ENCODE peak calls at places on chromosomes 7 and 10, in four cellular contexts. G, F, J and Z are unnamed samples. For H3K4me1 and H3K9me3, the result is how much of the 10 kb centered on the place peaks cover.

GRCh38 chr7:139687980-139688632 is 89.7 kb downstream of the HIPK2 start:
- DNase-seq in G (no peak), F (no peak), J (no peak), Z (peak)

GRCh38 chr7:32069251-32069650 is 956 bp downstream of the PDE1C start:
- DNase-seq in J (no peak), F (no peak), G (no peak), Z (no peak)

GRCh38 chr10:104109908-104110662 is 11.9 kb upstream of the SFR1 start:
- DNase-seq in F (no peak), G (peak), J (no peak), Z (peak)

GRCh38 chr7:76512941-76513816 is 2.8 kb downstream of the UPK3B start:
- DNase-seq in J (peak), G (no peak), F (peak), Z (no peak)

GRCh38 chr7:2474813-2475677 is 1.2 kb downstream of the GRIFIN start:
- DNase-seq in F (peak), G (no peak), J (no peak), Z (no peak)

GRCh38 chr7:89049043-89049442 is 253.5 kb upstream of the TEX47 start:
- DNase-seq in F (no peak), G (no peak), J (no peak), Z (no peak)

GRCh38 chr7:135414850-135415439 is 95.0 kb downstream of the CNOT4 start:
- DNase-seq in F (peak), G (peak), J (peak), Z (peak)

GRCh38 chr10:87675396-87676376 is 16.0 kb downstream of the PAPSS2 start:
- DNase-seq in J (no peak), G (peak), F (no peak), Z (peak)

GRCh38 chr7:68399991-68400590 is 1198.2 kb upstream of the AUTS2 start:
- DNase-seq in J (no peak), G (no peak), F (no peak), Z (no peak)

GRCh38 chr7:18530224-18531179 is 35.0 kb downstream of the HDAC9 start:
- DNase-seq in G (peak), F (no peak), J (no peak), Z (no peak)

GRCh38 chr7:155776606-155777005 is 35.7 kb downstream of the SHH start:
- DNase-seq in G (no peak), F (no peak), J (no peak), Z (no peak)

GRCh38 chr10:93718937-93719725 is 16.7 kb upstream of the FRA10AC1 start:
- DNase-seq in F (no peak), G (no peak), J (no peak), Z (no peak)

GRCh38 chr10:42954776-42955492 is 121.9 kb upstream of the RET start:
- DNase-seq in F (no peak), G (no peak), J (peak), Z (no peak)

GRCh38 chr10:6207658-6208057 is 4.9 kb downstream of the PFKFB3 start:
- DNase-seq in J (no peak), F (no peak), G (no peak), Z (no peak)

GRCh38 chr10:45034301-45034700 is 33.6 kb downstream of the ZNF22 start:
- DNase-seq in F (no peak), G (no peak), J (no peak), Z (no peak)

GRCh38 chr7:99404235-99404976 is 4.0 kb downstream of the PDAP1 start:
- DNase-seq in F (no peak), J (no peak), G (no peak), Z (no peak)

GRCh38 chr7:142669074-142669654 is 80.1 kb upstream of the PRSS1 start:
- DNase-seq in J (no peak), G (peak), F (no peak), Z (peak)

GRCh38 chr7:47480576-47481538 is 101.1 kb downstream of the TNS3 start:
- DNase-seq in F (no peak), G (no peak), J (no peak), Z (no peak)

GRCh38 chr7:17521437-17521836 is 223.0 kb downstream of the AHR start:
- DNase-seq in G (peak), F (no peak), J (no peak), Z (no peak)

GRCh38 chr10:49254556-49255318 is 44.2 kb upstream of the C10orf71 start:
- DNase-seq in F (no peak), G (no peak), J (no peak), Z (peak)

GRCh38 chr10:86707505-86707904 is 39.2 kb downstream of the LDB3 start:
- DNase-seq in F (no peak), G (no peak), J (no peak), Z (no peak)

GRCh38 chr7:50655490-50655889 is 90.3 kb upstream of the DDC start:
- DNase-seq in F (no peak), J (no peak), G (no peak), Z (no peak)

GRCh38 chr7:50658696-50659095 is 93.5 kb upstream of the DDC start:
- DNase-seq in J (no peak), F (no peak), G (no peak), Z (no peak)

GRCh38 chr7:50656141-50656895 is 91.1 kb upstream of the DDC start:
- DNase-seq in F (no peak), G (no peak), J (no peak), Z (no peak)

GRCh38 chr7:50657912-50658311 is 92.7 kb upstream of the DDC start:
- DNase-seq in G (no peak), J (no peak), F (no peak), Z (no peak)

GRCh38 chr7:50657341-50657873 is 92.2 kb upstream of the DDC start:
- DNase-seq in J (peak), G (no peak), F (no peak), Z (no peak)
- H3K4me1 ChIP-seq in J (under half), G (under half), F (under half), Z (under half)

DNA sequence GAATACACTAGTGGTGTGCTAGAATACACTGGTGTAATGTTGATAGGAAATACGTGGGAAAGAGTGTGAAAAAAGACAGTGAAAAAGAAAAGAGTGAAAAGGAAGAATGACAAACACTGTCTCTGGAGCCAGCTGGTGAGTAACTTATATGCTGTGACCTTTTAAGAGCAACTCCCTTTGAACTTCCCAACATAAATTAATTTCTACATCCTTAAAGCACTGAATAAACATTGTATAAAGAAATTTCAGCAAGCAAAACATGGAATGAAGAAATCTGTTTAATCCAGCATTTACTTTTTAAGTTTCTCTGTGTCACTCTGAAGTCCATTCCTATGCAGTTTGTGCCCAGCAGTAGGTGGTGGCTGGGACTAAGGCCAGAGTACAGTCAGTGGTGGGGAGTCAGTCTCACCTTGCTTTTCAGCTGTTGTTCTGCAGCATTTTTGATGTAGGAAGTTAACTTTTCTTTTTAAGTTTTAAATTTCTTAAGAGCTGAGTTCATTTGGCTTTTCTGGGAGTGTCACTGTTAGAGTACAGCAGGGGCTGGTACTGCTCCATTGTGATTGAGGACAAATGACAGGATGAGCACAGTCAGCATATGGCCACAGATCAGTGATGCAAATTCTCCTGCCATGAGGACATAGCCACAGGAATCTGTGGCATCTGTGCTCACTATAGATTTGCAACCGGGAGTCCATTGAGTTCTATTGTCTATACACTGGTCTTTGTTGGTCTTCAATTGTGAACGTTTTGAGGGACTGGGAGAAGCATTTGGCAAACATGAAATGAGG is 321.8 kb downstream of the ZNF248 start:
- DNase-seq in F (no peak), G (no peak), J (no peak), Z (no peak)
- H3K9me3 ChIP-seq in F (under half), G (under half), J (under half), Z (under half)

GRCh38 chr7:6639032-6639431 is 1.9 kb downstream of the ZNF316 start:
- DNase-seq in G (no peak), J (no peak), F (no peak), Z (no peak)
- H3K4me1 ChIP-seq in G (under half), J (under half), F (under half), Z (under half)

GRCh38 chr7:158388928-158389327 is 198.7 kb downstream of the PTPRN2 start:
- DNase-seq in J (no peak), G (no peak), F (no peak), Z (no peak)

GRCh38 chr7:158386866-158387820 is 200.5 kb downstream of the PTPRN2 start:
- DNase-seq in J (no peak), G (no peak), F (no peak), Z (no peak)

GRCh38 chr7:158389514-158390425 is 197.9 kb downstream of the PTPRN2 start:
- DNase-seq in F (no peak), G (no peak), J (no peak), Z (no peak)

GRCh38 chr7:158386355-158386618 is 201.3 kb downstream of the PTPRN2 start:
- DNase-seq in G (no peak), J (no peak), F (no peak), Z (no peak)

DNA sequence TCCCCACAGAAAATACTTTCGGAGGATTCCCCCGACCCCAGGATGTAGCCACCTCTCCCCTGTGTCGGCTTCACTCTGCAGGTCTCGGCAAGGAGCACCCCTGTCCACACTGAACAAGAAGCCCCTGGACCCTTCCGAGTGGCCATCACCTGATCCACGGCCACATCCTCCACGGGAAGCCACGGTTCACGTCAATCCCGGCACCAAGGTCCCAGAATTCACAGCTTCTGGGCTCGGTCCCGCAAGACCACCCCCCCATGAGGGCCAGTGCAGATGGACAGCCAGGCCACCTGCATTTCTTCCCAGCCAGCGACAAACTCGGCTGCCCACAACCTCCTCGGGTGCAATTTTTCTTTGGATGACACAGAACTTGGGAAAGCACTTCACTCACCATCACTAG is 199.6 kb downstream of the PTPRN2 start:
- DNase-seq in J (no peak), G (no peak), F (no peak), Z (no peak)
- H3K9me3 ChIP-seq in J (under half), G (under half), F (under half), Z (under half)

DNA sequence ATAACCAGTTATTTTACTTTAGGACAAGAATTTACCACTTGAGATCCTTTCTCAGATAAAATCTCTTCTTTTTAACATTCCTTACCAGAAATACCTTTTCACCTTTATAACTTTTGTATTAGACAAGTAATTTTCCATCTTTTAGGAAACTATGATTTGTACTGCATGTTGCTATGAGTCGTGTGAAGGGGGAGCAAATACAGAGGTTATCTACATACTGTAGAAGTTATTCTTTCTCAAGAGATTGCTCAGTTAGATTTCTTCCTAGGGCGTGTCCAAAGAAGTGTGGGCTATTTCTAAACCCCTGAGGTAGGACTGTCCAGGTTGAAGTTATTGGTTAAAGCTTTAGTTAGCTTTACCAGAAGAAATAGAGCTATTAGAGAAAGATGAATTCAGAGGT is 30.2 kb upstream of the ARHGAP12 start:
- DNase-seq in G (no peak), F (no peak), J (no peak), Z (no peak)
- H3K4me1 ChIP-seq in G (under half), F (under half), J (under half), Z (under half)

GRCh38 chr7:52781250-52781649 is 254.2 kb upstream of the POM121L12 start:
- DNase-seq in G (no peak), J (peak), F (no peak), Z (no peak)
- H3K9me3 ChIP-seq in G (half or more), J (under half), F (under half), Z (under half)

GRCh38 chr10:71840177-71840711 is 10.8 kb downstream of the PSAP start:
- DNase-seq in J (peak), G (peak), F (peak), Z (peak)
- H3K4me1 ChIP-seq in J (under half), G (half or more), F (under half), Z (under half)

GRCh38 chr7:158400601-158401225 is 186.9 kb downstream of the PTPRN2 start:
- DNase-seq in J (no peak), F (no peak), G (no peak), Z (no peak)
- H3K9me3 ChIP-seq in J (under half), F (under half), G (under half), Z (under half)

GRCh38 chr7:148299877-148300276 is 290.7 kb upstream of the C7orf33 start:
- DNase-seq in G (no peak), J (no peak), F (no peak), Z (no peak)
- H3K4me1 ChIP-seq in G (under half), J (under half), F (under half), Z (under half)